ENCODE peak calls at places on chromosomes 5 and 9, in five cellular contexts. W is HCT116, T is SK-N-SH, H is H1, P is K562. I is an unnamed sample.
A peak's percentile ranks its signal among the peaks of the same experiment; 100 is the strongest.

GRCh38 chr5:34967540-34967939 is 38.2 kb downstream of the DNAJC21 start:
- DNase-seq in W (no peak), T (no peak), H (no peak), P (no peak), I (no peak)

GRCh38 chr9:95507456-95508241 is 9.1 kb downstream of the PTCH1 start:
- DNase-seq in W (peak; percentile 63), T (peak; percentile 41), H (no peak), P (peak; percentile 70), I (peak; percentile 70)

GRCh38 chr9:111661802-111662491 is 542 bp downstream of the GNG10 start:
- DNase-seq in W (no peak), T (peak; percentile 87), H (no peak), P (peak; percentile 41), I (peak; percentile 68)

GRCh38 chr5:127876384-127876783 is 173.2 kb downstream of the CCDC192 start:
- DNase-seq in W (peak; percentile 61), T (no peak), H (no peak), P (no peak), I (no peak)

GRCh38 chr5:14003513-14003912 is 59.0 kb upstream of the DNAH5 start:
- DNase-seq in W (no peak), T (no peak), H (no peak), P (no peak), I (no peak)

GRCh38 chr5:119656023-119656422 is 26.7 kb downstream of the FAM170A start:
- DNase-seq in W (no peak), T (no peak), H (no peak), P (no peak), I (no peak)

GRCh38 chr9:12817702-12818101 is 42.9 kb downstream of the LURAP1L start:
- DNase-seq in W (peak; percentile 57), T (no peak), H (no peak), P (no peak), I (peak; percentile 89)

GRCh38 chr9:34451545-34451944 is 6.8 kb downstream of the FAM219A start:
- DNase-seq in W (no peak), T (no peak), H (no peak), P (peak; percentile 60), I (no peak)

GRCh38 chr9:87529666-87530065 is 32.0 kb downstream of the DAPK1 start:
- DNase-seq in W (no peak), T (no peak), H (no peak), P (no peak), I (peak; percentile 42)

GRCh38 chr5:150946351-150946905 is 41.6 kb upstream of the ZNF300 start:
- DNase-seq in W (no peak), T (peak; percentile 62), H (no peak), P (peak; percentile 80), I (peak; percentile 84)

GRCh38 chr9:88680505-88681160 is 145.7 kb downstream of the NXNL2 start:
- DNase-seq in W (no peak), T (no peak), H (no peak), P (no peak), I (no peak)

GRCh38 chr9:20848490-20848889 is 164.4 kb downstream of the FOCAD start:
- DNase-seq in W (no peak), T (no peak), H (no peak), P (no peak), I (no peak)

GRCh38 chr5:125890387-125890955 is 532.7 kb upstream of the GRAMD2B start:
- DNase-seq in W (no peak), T (no peak), H (no peak), P (no peak), I (no peak)

GRCh38 chr5:172175263-172175719 is 12.7 kb downstream of the STK10 start:
- DNase-seq in W (no peak), T (no peak), H (no peak), P (no peak), I (no peak)

GRCh38 chr5:123549256-123549904 is 37.4 kb downstream of the CSNK1G3 start:
- DNase-seq in W (no peak), T (no peak), H (no peak), P (peak; percentile 7), I (no peak)

GRCh38 chr5:27474395-27474794 is 436.0 kb upstream of the CDH9 start:
- DNase-seq in W (no peak), T (no peak), H (no peak), P (no peak), I (no peak)

GRCh38 chr9:69134412-69134811 is 39.7 kb upstream of the TJP2 start:
- DNase-seq in W (no peak), T (no peak), H (no peak), P (no peak), I (no peak)

GRCh38 chr9:123725389-123725788 is 204.5 kb downstream of the DENND1A start:
- DNase-seq in W (no peak), T (peak; percentile 53), H (no peak), P (no peak), I (no peak)

GRCh38 chr9:80376180-80376579 is 804.4 kb downstream of the TLE4 start:
- DNase-seq in W (no peak), T (no peak), H (no peak), P (no peak), I (no peak)

GRCh38 chr5:82753374-82753773 is 323.8 kb downstream of the TMEM167A start:
- DNase-seq in W (no peak), T (no peak), H (no peak), P (no peak), I (no peak)

GRCh38 chr5:96017951-96018350 is 56.3 kb upstream of the ELL2 start:
- DNase-seq in W (no peak), T (no peak), H (no peak), P (no peak), I (peak; percentile 38)

GRCh38 chr9:98654247-98654646 is 54.5 kb downstream of the GABBR2 start:
- DNase-seq in W (no peak), T (no peak), H (no peak), P (no peak), I (no peak)

GRCh38 chr5:122091942-122092600 is 14.0 kb upstream of the LOX start:
- DNase-seq in W (peak; percentile 15), T (no peak), H (no peak), P (peak; percentile 61), I (peak; percentile 53)

GRCh38 chr9:131875828-131876485 is 136.1 kb upstream of the RAPGEF1 start:
- DNase-seq in W (no peak), T (no peak), H (no peak), P (no peak), I (no peak)
- TF ChIP-seq JUND in W (no peak), T (no peak), H (no peak), P (no peak), I (no peak)

GRCh38 chr9:131658753-131659129 is 81.1 kb downstream of the RAPGEF1 start:
- DNase-seq in W (no peak), T (no peak), H (no peak), P (no peak), I (no peak)
- TF ChIP-seq JUND in W (no peak), T (no peak), H (no peak), P (no peak), I (no peak)

DNA sequence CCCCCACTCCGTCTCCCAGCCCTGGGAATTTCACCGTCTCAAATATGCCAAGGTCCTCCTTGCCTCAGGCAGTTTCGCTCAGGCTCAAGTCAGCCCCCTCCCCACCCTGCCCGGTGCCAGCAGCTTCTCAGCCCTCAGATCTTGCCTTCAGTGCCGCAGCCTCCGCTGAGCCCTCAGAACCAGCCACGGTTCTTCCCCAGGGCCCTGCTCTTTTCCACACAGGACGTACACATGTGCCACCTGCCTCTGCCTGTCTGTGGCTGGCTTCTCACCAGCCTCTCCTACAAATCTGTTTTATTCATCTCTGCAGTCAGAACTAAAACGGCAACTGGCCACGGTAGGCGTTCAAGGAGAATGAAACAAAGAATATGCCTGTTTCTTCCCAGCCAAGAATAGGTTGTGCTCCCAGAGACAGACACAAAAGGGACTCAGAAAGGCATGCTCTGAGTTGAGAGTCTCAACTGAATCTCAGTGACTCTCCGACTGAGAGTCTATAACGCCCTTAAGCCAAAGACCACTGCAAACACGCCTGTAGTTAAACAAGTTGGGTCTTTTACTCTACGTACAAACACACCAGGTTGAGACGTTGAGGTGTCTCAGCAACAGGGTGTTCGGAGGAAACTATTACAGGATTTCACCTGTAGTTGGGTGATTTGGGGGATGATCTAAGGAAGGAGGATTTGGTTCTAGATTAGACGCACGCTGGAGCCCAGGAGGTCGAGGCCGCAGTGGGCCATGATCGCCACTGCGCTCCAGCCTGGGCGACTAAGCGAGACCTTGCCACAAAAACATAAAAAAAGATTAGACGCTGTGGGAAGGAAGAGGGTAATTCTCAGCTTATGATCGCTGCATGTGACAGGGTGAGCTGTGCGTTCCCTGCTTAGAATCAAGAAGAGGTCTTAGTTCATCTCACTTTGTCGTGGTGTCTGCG is 10.5 kb upstream of the GRIN1 start:
- DNase-seq in W (no peak), T (peak; percentile 14), H (no peak), P (no peak), I (no peak)
- TF ChIP-seq JUND in W (no peak), T (no peak), H (no peak), P (no peak), I (no peak)

GRCh38 chr5:87121315-87122170 is 146.1 kb upstream of the RASA1 start:
- DNase-seq in W (peak; percentile 71), T (no peak), H (no peak), P (peak; percentile 53), I (no peak)
- TF ChIP-seq JUND in W (peak; percentile 91), T (peak; percentile 93), H (no peak), P (peak; percentile 91), I (no peak)

GRCh38 chr9:27393054-27393846 is 96.3 kb upstream of the EQTN start:
- DNase-seq in W (no peak), T (no peak), H (no peak), P (no peak), I (no peak)

GRCh38 chr9:27394826-27395201 is 97.9 kb upstream of the EQTN start:
- DNase-seq in W (no peak), T (no peak), H (no peak), P (no peak), I (no peak)

GRCh38 chr9:27395484-27395921 is 98.6 kb upstream of the EQTN start:
- DNase-seq in W (no peak), T (no peak), H (peak; percentile 39), P (no peak), I (no peak)

GRCh38 chr9:27392451-27392850 is 95.5 kb upstream of the EQTN start:
- DNase-seq in W (no peak), T (no peak), H (no peak), P (no peak), I (no peak)

GRCh38 chr9:27394154-27394825 is 97.3 kb upstream of the EQTN start:
- DNase-seq in W (no peak), T (no peak), H (no peak), P (no peak), I (no peak)
- TF ChIP-seq JUND in W (no peak), T (no peak), H (no peak), P (no peak), I (no peak)

GRCh38 chr5:153496835-153497234 is 6.4 kb downstream of the GRIA1 start:
- DNase-seq in W (peak; percentile 13), T (peak; percentile 35), H (no peak), P (peak; percentile 20), I (no peak)
- TF ChIP-seq JUND in W (no peak), T (no peak), H (no peak), P (no peak), I (no peak)

GRCh38 chr9:129725841-129726251 is 27.0 kb downstream of the PTGES start:
- DNase-seq in W (no peak), T (peak; percentile 67), H (no peak), P (no peak), I (no peak)
- TF ChIP-seq JUND in W (no peak), T (no peak), H (no peak), P (no peak), I (no peak)